ENCODE peak calls at places on chromosomes 3 and 15, in nine cellular contexts. S is activated CD4-positive, CD25-positive, alpha-beta regulatory T cell; O is Calu3; R is stimulated activated CD4-positive, alpha-beta T cell treated with anti-CD3 and anti-CD28 coated beads, Interleukin-12 subunit alpha, Interleukin-12 subunit beta, amount 100 ng/mL, for 4 hours; C is OCI-M1; Y is activated CD8-positive, alpha-beta memory T cell treated with anti-CD3 and anti-CD28 coated beads, Interleukin-2, amount 50 U/mL, for 48 hours; B is MV-4-11; D is renal cortical epithelial cell; V is NCI-H1105 treated with DMSO at 0.1 percent for 48 hours. Z is an unnamed sample.

GRCh38 chr3:13484861-13485590 is 4.9 kb downstream of the HDAC11 start:
- DNase-seq in S (no peak), O (peak; percentile 91), R (no peak), C (peak; percentile 91), Y (no peak), B (no peak), D (peak; percentile 92), V (peak; percentile 60), Z (peak; percentile 41)

GRCh38 chr3:170555329-170555728 is 30.5 kb downstream of the SLC7A14 start:
- DNase-seq in S (no peak), O (no peak), R (no peak), C (no peak), Y (no peak), B (no peak), D (no peak), V (no peak), Z (no peak)

GRCh38 chr3:58627580-58627894 is 39.0 kb downstream of the FAM3D start:
- DNase-seq in S (no peak), O (peak; percentile 40), R (no peak), C (no peak), Y (no peak), B (no peak), D (peak; percentile 33), V (peak; percentile 3), Z (no peak)

GRCh38 chr3:101253429-101253828 is 66.9 kb downstream of the IMPG2 start:
- DNase-seq in S (no peak), O (no peak), R (no peak), C (no peak), Y (no peak), B (no peak), D (peak; percentile 27), V (peak; percentile 76), Z (no peak)

GRCh38 chr3:38649500-38650247 is at the start of gene SCN5A:
- DNase-seq in S (peak; percentile 17), O (peak; percentile 49), R (peak; percentile 58), C (peak; percentile 20), Y (peak; percentile 77), B (no peak), D (no peak), V (peak; percentile 13), Z (peak; percentile 44)

GRCh38 chr15:97692317-97693015 is 268.0 kb upstream of the ARRDC4 start:
- DNase-seq in S (no peak), O (no peak), R (no peak), C (no peak), Y (no peak), B (peak; percentile 87), D (no peak), V (no peak), Z (peak; percentile 69)

GRCh38 chr15:92391640-92392039 is 2.0 kb upstream of the ST8SIA2 start:
- DNase-seq in S (no peak), O (peak; percentile 35), R (no peak), C (peak; percentile 22), Y (no peak), B (no peak), D (peak; percentile 29), V (peak; percentile 10), Z (peak; percentile 36)

GRCh38 chr3:146161725-146162047 is 702 bp upstream of the PLOD2 start:
- DNase-seq in S (no peak), O (peak; percentile 50), R (no peak), C (no peak), Y (no peak), B (no peak), D (no peak), V (peak; percentile 71), Z (no peak)

GRCh38 chr15:88243895-88244787 is 12.4 kb downstream of the NTRK3 start:
- DNase-seq in S (no peak), O (peak; percentile 41), R (no peak), C (peak; percentile 53), Y (no peak), B (no peak), D (peak; percentile 7), V (no peak), Z (peak; percentile 45)

GRCh38 chr15:57565326-57565725 is 26.4 kb upstream of the MYZAP start:
- DNase-seq in S (no peak), O (no peak), R (no peak), C (peak; percentile 34), Y (no peak), B (no peak), D (no peak), V (no peak), Z (peak; percentile 49)

GRCh38 chr15:59751552-59752413 is 62.7 kb upstream of the BNIP2 start:
- DNase-seq in S (no peak), O (no peak), R (no peak), C (peak; percentile 30), Y (no peak), B (no peak), D (no peak), V (peak; percentile 32), Z (peak; percentile 17)